ENCODE peak calls at places on chromosomes 7 and 10, in nine cellular contexts. G is putamen, I is Kasumi-1, T is MCF 10A, W is GM12878, F is GM12891, L is thoracic aorta, Z is MM.1S, D is stomach. B is an unnamed sample.

GRCh38 chr7:55335151-55335550 is 30.0 kb upstream of the LANCL2 start:
- DNase-seq in I (no peak), W (no peak), D (no peak), Z (no peak), L (no peak), T (no peak), F (no peak), G (no peak), B (no peak)

GRCh38 chr10:67602268-67602950 is 93.6 kb downstream of the CTNNA3 start:
- DNase-seq in T (peak), Z (no peak), D (no peak), G (no peak), I (no peak), W (no peak), L (no peak), F (no peak), B (no peak)

GRCh38 chr7:13540429-13540828 is 449.0 kb downstream of the ETV1 start:
- DNase-seq in Z (no peak), T (peak), G (no peak), D (no peak), W (no peak), L (no peak), F (no peak), I (no peak), B (no peak)

GRCh38 chr7:39621784-39622411 is 1.5 kb upstream of the RALA start:
- DNase-seq in D (no peak), F (no peak), Z (no peak), I (peak), T (no peak), G (no peak), W (no peak), L (no peak), B (no peak)

GRCh38 chr7:121401896-121402295 is 5.8 kb upstream of the FAM3C start:
- DNase-seq in F (no peak), I (no peak), G (no peak), D (no peak), T (no peak), W (no peak), Z (no peak), L (no peak), B (no peak)

GRCh38 chr7:21566094-21566493 is 23.3 kb downstream of the DNAH11 start:
- DNase-seq in L (no peak), D (no peak), W (no peak), T (no peak), Z (no peak), F (no peak), G (no peak), I (no peak), B (no peak)

GRCh38 chr7:29480456-29480855 is 83.2 kb upstream of the PRR15 start:
- DNase-seq in F (no peak), Z (no peak), T (no peak), I (no peak), L (no peak), D (peak), G (peak), W (no peak), B (peak)

GRCh38 chr7:135842446-135843175 is 94.0 kb upstream of the FAM180A start:
- DNase-seq in I (no peak), D (no peak), G (no peak), W (no peak), Z (no peak), L (no peak), F (no peak), T (no peak), B (no peak)

GRCh38 chr7:107874605-107875446 is 16.2 kb upstream of the DLD start:
- DNase-seq in L (no peak), F (no peak), I (peak), G (peak), W (no peak), D (peak), T (peak), Z (peak), B (peak)

GRCh38 chr10:68435803-68436202 is 28.7 kb upstream of the RUFY2 start:
- DNase-seq in D (no peak), G (no peak), T (no peak), W (no peak), I (peak), F (no peak), L (no peak), Z (no peak), B (no peak)

GRCh38 chr10:70551971-70552422 is 50.5 kb downstream of the PRF1 start:
- DNase-seq in T (no peak), L (no peak), F (no peak), D (no peak), I (no peak), G (no peak), Z (no peak), W (no peak), B (no peak)

GRCh38 chr10:117137911-117138642 is at the start of gene VAX1:
- DNase-seq in D (no peak), Z (no peak), L (no peak), W (no peak), I (no peak), T (no peak), F (no peak), G (no peak), B (no peak)

GRCh38 chr7:113945018-113945938 is 26.5 kb upstream of the PPP1R3A start:
- DNase-seq in Z (no peak), D (no peak), G (peak), L (no peak), T (peak), W (no peak), I (no peak), F (no peak), B (peak)

GRCh38 chr7:108448777-108449576 is 7.3 kb downstream of the NRCAM start:
- DNase-seq in F (no peak), T (no peak), D (no peak), I (no peak), W (no peak), L (no peak), Z (no peak), G (peak), B (peak)

B was measured in Ammon's horn.